ENCODE peak calls at places on chromosomes 12 and 14, in four cellular contexts. One of them, this sample, is unnamed.

GRCh38 chr14:99252443-99252939 is 19.5 kb downstream of the BCL11B start:
- DNase-seq in pancreas: no peak
- DNase-seq in GM23248: no peak
- DNase-seq in esophagus squamous epithelium: no peak
- DNase-seq in this sample: no peak

GRCh38 chr12:94570161-94570560 is 80.2 kb downstream of the TMCC3 start:
- DNase-seq in pancreas: no peak
- DNase-seq in esophagus squamous epithelium: no peak
- DNase-seq in GM23248: peak; percentile 24
- DNase-seq in this sample: no peak

GRCh38 chr12:77218278-77218677 is 152.9 kb upstream of the E2F7 start:
- DNase-seq in GM23248: no peak
- DNase-seq in esophagus squamous epithelium: no peak
- DNase-seq in pancreas: no peak
- DNase-seq in this sample: no peak

GRCh38 chr14:58637040-58637390 is 747 bp upstream of the DACT1 start:
- DNase-seq in GM23248: peak; percentile 90
- DNase-seq in pancreas: no peak
- DNase-seq in esophagus squamous epithelium: no peak
- DNase-seq in this sample: no peak

GRCh38 chr12:43210437-43211197 is 341.4 kb downstream of the ADAMTS20 start:
- DNase-seq in pancreas: no peak
- DNase-seq in GM23248: peak; percentile 82
- DNase-seq in esophagus squamous epithelium: no peak
- DNase-seq in this sample: no peak

GRCh38 chr12:12376636-12377448 is 20.0 kb downstream of the BORCS5 start:
- DNase-seq in pancreas: no peak
- DNase-seq in GM23248: peak; percentile 84
- DNase-seq in esophagus squamous epithelium: no peak
- DNase-seq in this sample: no peak

GRCh38 chr14:31700282-31701074 is 139.3 kb downstream of the NUBPL start:
- DNase-seq in GM23248: no peak
- DNase-seq in pancreas: no peak
- DNase-seq in esophagus squamous epithelium: no peak
- DNase-seq in this sample: no peak

GRCh38 chr14:67241416-67242362 is at the start of gene PALS1:
- DNase-seq in esophagus squamous epithelium: no peak
- DNase-seq in GM23248: peak; percentile 94
- DNase-seq in pancreas: no peak
- DNase-seq in this sample: no peak

GRCh38 chr12:69497308-69498026 is 27.3 kb downstream of the FRS2 start:
- DNase-seq in pancreas: no peak
- DNase-seq in GM23248: peak; percentile 35
- DNase-seq in esophagus squamous epithelium: no peak
- DNase-seq in this sample: no peak

GRCh38 chr14:53613404-53614253 is 343.0 kb downstream of the BMP4 start:
- DNase-seq in GM23248: no peak
- DNase-seq in pancreas: peak; percentile 69
- DNase-seq in esophagus squamous epithelium: no peak
- DNase-seq in this sample: no peak

GRCh38 chr14:98234208-98234607 is 1037.8 kb downstream of the BCL11B start:
- DNase-seq in esophagus squamous epithelium: no peak
- DNase-seq in GM23248: peak; percentile 14
- DNase-seq in pancreas: no peak
- DNase-seq in this sample: no peak

GRCh38 chr14:95514131-95515079 is 2.0 kb downstream of the SYNE3 start:
- DNase-seq in esophagus squamous epithelium: no peak
- DNase-seq in GM23248: no peak
- DNase-seq in pancreas: no peak
- DNase-seq in this sample: no peak

GRCh38 chr12:107685360-107686248 is at the start of gene PWP1:
- DNase-seq in esophagus squamous epithelium: peak; percentile 77
- DNase-seq in GM23248: peak; percentile 98
- DNase-seq in pancreas: peak; percentile 95
- DNase-seq in this sample: peak; percentile 79

GRCh38 chr12:1505576-1505975 is 88.8 kb downstream of the FBXL14 start:
- DNase-seq in GM23248: no peak
- DNase-seq in esophagus squamous epithelium: no peak
- DNase-seq in pancreas: no peak
- DNase-seq in this sample: no peak

GRCh38 chr12:54007538-54008259 is 1.1 kb upstream of the HOXC8 start:
- DNase-seq in pancreas: no peak
- DNase-seq in esophagus squamous epithelium: no peak
- DNase-seq in GM23248: peak; percentile 36
- DNase-seq in this sample: no peak

GRCh38 chr12:54010972-54011664 is 2.3 kb downstream of the HOXC8 start:
- DNase-seq in esophagus squamous epithelium: no peak
- DNase-seq in pancreas: no peak
- DNase-seq in GM23248: peak; percentile 41
- DNase-seq in this sample: no peak

GRCh38 chr12:54010053-54010971 is 1.5 kb downstream of the HOXC8 start:
- DNase-seq in GM23248: no peak
- DNase-seq in esophagus squamous epithelium: no peak
- DNase-seq in pancreas: no peak
- DNase-seq in this sample: no peak

GRCh38 chr12:54008260-54008552 is 579 bp upstream of the HOXC8 start:
- DNase-seq in GM23248: no peak
- DNase-seq in pancreas: no peak
- DNase-seq in esophagus squamous epithelium: no peak
- DNase-seq in this sample: no peak

DNA sequence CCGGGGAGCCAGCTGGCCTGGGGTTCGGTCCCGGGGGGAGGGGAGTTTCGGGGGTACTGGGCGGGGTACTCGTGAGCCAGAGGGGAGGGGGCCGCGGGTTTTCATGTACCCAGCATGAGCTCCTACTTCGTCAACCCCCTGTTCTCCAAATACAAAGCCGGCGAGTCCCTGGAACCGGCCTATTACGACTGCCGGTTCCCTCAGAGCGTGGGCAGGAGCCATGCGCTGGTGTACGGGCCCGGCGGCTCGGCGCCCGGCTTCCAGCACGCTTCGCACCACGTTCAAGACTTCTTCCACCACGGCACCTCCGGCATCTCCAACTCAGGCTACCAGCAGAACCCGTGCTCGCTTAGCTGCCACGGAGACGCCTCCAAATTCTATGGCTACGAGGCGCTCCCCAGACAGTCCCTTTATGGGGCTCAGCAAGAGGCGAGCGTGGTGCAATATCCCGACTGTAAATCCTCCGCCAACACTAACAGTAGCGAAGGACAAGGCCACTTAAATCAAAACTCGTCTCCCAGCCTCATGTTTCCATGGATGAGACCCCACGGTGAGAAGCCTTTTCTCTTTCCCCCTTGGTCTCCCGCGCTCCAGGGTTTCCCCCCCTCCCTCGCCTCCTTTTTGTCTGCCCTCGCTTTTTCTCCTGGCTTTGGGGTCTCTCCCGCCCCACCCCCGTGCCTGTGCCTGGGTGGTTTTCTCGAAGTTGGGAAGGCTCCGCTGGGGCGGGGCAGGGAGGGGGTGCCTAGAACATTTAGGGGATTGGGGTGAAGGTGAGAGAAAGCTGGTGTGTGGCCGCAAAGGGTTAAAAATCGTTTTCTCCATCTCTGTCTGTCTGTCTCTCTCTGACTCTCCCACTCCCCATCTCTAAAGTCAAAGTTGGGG is 627 bp downstream of the HOXC8 start:
- DNase-seq in pancreas: no peak
- DNase-seq in esophagus squamous epithelium: no peak
- DNase-seq in GM23248: peak; percentile 87
- DNase-seq in this sample: no peak
- H3K27ac ChIP-seq in pancreas: no peak overlapping the region
- H3K27ac ChIP-seq in esophagus squamous epithelium: no peak overlapping the region
- H3K27ac ChIP-seq in GM23248: peak overlapping the region; percentile 73
- H3K27ac ChIP-seq in this sample: no peak overlapping the region

DNA sequence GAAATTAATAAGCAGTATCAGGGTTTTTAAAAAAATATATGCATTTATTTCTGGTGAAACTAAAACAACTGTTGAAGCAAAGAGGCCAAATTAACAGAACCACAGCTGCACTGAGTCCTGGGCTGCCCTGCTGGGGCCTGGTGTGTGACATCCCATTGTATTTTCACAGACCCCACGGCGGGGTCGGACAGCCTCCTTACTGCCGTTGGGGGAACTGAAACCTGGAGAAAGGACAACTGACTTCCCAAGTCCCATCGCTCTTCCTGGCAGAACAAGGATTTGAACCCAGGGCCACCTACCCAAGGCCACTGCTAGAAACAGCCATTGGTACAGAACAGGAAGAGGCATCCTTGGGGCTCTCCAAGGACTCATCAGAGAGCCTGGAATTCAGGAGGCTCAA is 114.8 kb upstream of the SFSWAP start:
- DNase-seq in GM23248: no peak
- DNase-seq in pancreas: no peak
- DNase-seq in esophagus squamous epithelium: no peak
- DNase-seq in this sample: no peak
- H3K27ac ChIP-seq in GM23248: no peak overlapping the region
- H3K27ac ChIP-seq in pancreas: no peak overlapping the region
- H3K27ac ChIP-seq in esophagus squamous epithelium: no peak overlapping the region
- H3K27ac ChIP-seq in this sample: no peak overlapping the region

GRCh38 chr12:110230655-110231054 is 50.4 kb upstream of the ATP2A2 start:
- DNase-seq in GM23248: no peak
- DNase-seq in esophagus squamous epithelium: no peak
- DNase-seq in pancreas: no peak
- DNase-seq in this sample: no peak
- H3K27ac ChIP-seq in GM23248: no peak overlapping the region
- H3K27ac ChIP-seq in esophagus squamous epithelium: no peak overlapping the region
- H3K27ac ChIP-seq in pancreas: no peak overlapping the region
- H3K27ac ChIP-seq in this sample: no peak overlapping the region

DNA sequence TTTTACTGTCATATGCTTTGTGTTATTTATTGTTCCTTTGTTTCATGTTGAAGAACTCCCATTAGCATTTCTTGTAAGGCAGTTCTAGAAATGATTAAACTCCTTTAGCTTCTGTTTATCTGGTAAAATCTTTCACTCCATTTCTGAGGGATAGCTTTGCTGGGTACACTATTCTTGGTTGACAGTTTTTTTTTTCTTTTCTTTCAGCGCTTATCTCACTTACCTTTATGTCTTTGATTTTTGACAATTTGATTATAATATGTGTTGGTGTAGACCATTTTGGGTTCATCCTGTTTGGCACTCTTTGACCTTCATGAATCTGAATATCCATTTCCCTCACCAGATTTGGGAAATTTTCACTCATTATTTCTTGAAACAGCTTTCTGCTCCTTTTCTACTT is 16.2 kb downstream of the FBXO33 start:
- DNase-seq in GM23248: no peak
- DNase-seq in pancreas: no peak
- DNase-seq in esophagus squamous epithelium: no peak
- DNase-seq in this sample: no peak
- H3K27ac ChIP-seq in GM23248: no peak overlapping the region
- H3K27ac ChIP-seq in pancreas: no peak overlapping the region
- H3K27ac ChIP-seq in esophagus squamous epithelium: no peak overlapping the region
- H3K27ac ChIP-seq in this sample: no peak overlapping the region

DNA sequence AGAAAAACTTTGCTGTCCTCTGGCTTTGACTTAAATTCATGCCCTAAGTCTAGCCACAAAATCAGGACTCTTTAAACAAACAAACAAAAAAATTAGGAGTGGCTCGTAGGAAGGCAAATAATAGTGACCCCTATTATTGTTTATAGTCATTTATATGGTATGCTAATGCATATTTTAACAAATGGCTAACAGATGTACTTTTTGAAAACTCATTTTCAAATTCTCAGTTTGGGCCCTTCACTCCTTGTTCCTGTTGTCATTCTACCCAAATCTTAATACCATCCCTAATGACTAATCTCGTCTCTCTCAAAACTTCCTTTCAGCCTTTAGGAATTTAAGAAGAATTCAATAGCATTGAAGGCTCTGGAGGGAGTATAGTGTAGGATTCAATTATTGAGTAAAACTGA is 42.2 kb upstream of the ATP2B1 start:
- DNase-seq in esophagus squamous epithelium: no peak
- DNase-seq in pancreas: no peak
- DNase-seq in GM23248: peak; percentile 70
- DNase-seq in this sample: no peak
- H3K27ac ChIP-seq in esophagus squamous epithelium: no peak overlapping the region
- H3K27ac ChIP-seq in pancreas: no peak overlapping the region
- H3K27ac ChIP-seq in GM23248: peak overlapping the region; percentile 56
- H3K27ac ChIP-seq in this sample: no peak overlapping the region

DNA sequence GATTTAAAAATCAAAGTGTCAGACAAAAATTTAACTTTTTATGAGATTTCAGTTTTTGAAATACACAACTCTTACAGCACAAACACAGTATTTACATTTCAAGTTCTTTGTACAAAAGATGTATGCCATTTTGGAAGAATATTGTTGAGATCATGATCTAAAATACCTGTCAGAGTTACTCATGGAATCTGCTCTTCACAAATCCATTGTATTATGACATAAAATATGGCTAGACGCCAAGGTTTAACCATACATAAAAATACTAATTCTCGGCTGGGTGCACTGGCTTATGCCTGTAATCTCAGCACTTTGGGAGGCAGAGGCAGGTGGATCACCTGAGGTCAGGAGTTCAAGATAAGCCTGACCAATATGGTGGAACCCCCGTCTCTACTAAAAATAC is 6.2 kb upstream of the SYCP3 start:
- DNase-seq in GM23248: no peak
- DNase-seq in esophagus squamous epithelium: no peak
- DNase-seq in pancreas: no peak
- DNase-seq in this sample: no peak
- H3K27ac ChIP-seq in GM23248: no peak overlapping the region
- H3K27ac ChIP-seq in esophagus squamous epithelium: no peak overlapping the region
- H3K27ac ChIP-seq in pancreas: no peak overlapping the region
- H3K27ac ChIP-seq in this sample: no peak overlapping the region

GRCh38 chr12:52184813-52185212 is 7.0 kb downstream of the KRT80 start:
- DNase-seq in esophagus squamous epithelium: no peak
- DNase-seq in GM23248: no peak
- DNase-seq in pancreas: no peak
- DNase-seq in this sample: no peak

GRCh38 chr12:52186135-52186840 is 5.5 kb downstream of the KRT80 start:
- DNase-seq in pancreas: no peak
- DNase-seq in esophagus squamous epithelium: no peak
- DNase-seq in GM23248: peak; percentile 87
- DNase-seq in this sample: no peak

GRCh38 chr12:52183971-52184370 is 7.8 kb downstream of the KRT80 start:
- DNase-seq in GM23248: no peak
- DNase-seq in pancreas: no peak
- DNase-seq in esophagus squamous epithelium: no peak
- DNase-seq in this sample: no peak

GRCh38 chr12:52187206-52187605 is 4.6 kb downstream of the KRT80 start:
- DNase-seq in esophagus squamous epithelium: no peak
- DNase-seq in pancreas: no peak
- DNase-seq in GM23248: no peak
- DNase-seq in this sample: no peak

GRCh38 chr12:52185400-52185967 is 6.3 kb downstream of the KRT80 start:
- DNase-seq in GM23248: no peak
- DNase-seq in esophagus squamous epithelium: no peak
- DNase-seq in pancreas: no peak
- DNase-seq in this sample: no peak
- H3K27ac ChIP-seq in GM23248: no peak overlapping the region
- H3K27ac ChIP-seq in esophagus squamous epithelium: peak overlapping the region; percentile 76
- H3K27ac ChIP-seq in pancreas: no peak overlapping the region
- H3K27ac ChIP-seq in this sample: no peak overlapping the region

DNA sequence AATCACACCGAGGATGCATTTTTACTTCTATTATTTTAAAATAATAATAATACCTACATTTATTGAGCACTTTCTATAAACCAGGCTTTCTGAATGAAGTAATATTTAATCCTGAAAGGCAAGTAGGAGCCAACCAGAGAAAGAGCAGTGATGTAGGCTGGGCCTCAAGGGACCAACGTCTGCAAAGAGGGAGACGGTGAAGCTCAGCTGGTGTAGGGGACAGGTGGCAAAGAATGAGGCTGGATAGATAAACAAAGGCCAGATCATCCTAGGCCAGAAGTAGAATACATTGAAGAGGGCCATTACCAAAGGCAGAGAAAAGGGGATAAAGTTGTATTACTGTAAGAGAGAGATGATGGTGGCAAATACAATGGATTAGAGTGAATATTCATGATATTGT is 810 bp upstream of the TMBIM4 start:
- DNase-seq in pancreas: no peak
- DNase-seq in esophagus squamous epithelium: no peak
- DNase-seq in GM23248: no peak
- DNase-seq in this sample: no peak
- H3K27ac ChIP-seq in pancreas: peak overlapping the region; percentile 100
- H3K27ac ChIP-seq in esophagus squamous epithelium: peak overlapping the region; percentile 98
- H3K27ac ChIP-seq in GM23248: peak overlapping the region; percentile 93
- H3K27ac ChIP-seq in this sample: no peak overlapping the region

This sample was measured in substantia nigra.